ENCODE peak calls at places on chromosome 4, in six cellular contexts. One of them, this sample, is unnamed.

GRCh38 chr4:129138762-129139496 is 43.0 kb downstream of the C4orf33 start:
- DNase-seq in lower leg skin: no peak
- DNase-seq in CD8-positive, alpha-beta T cell: no peak
- DNase-seq in neural crest cell: no peak
- DNase-seq in GM12865: no peak
- DNase-seq in fibroblast of mammary gland: no peak
- DNase-seq in this sample: no peak

GRCh38 chr4:105215609-105216313 is 69.1 kb downstream of the TET2 start:
- DNase-seq in fibroblast of mammary gland: peak
- DNase-seq in neural crest cell: no peak
- DNase-seq in lower leg skin: no peak
- DNase-seq in GM12865: peak
- DNase-seq in CD8-positive, alpha-beta T cell: no peak
- DNase-seq in this sample: no peak

GRCh38 chr4:40055379-40055872 is 1.2 kb upstream of the N4BP2 start:
- DNase-seq in CD8-positive, alpha-beta T cell: peak
- DNase-seq in neural crest cell: no peak
- DNase-seq in lower leg skin: no peak
- DNase-seq in GM12865: no peak
- DNase-seq in fibroblast of mammary gland: no peak
- DNase-seq in this sample: no peak

GRCh38 chr4:111755571-111755970 is 389.7 kb upstream of the FAM241A start:
- DNase-seq in fibroblast of mammary gland: no peak
- DNase-seq in GM12865: no peak
- DNase-seq in neural crest cell: no peak
- DNase-seq in CD8-positive, alpha-beta T cell: no peak
- DNase-seq in lower leg skin: no peak
- DNase-seq in this sample: no peak

GRCh38 chr4:89528525-89529133 is 221.0 kb upstream of the GPRIN3 start:
- DNase-seq in neural crest cell: no peak
- DNase-seq in lower leg skin: no peak
- DNase-seq in fibroblast of mammary gland: no peak
- DNase-seq in CD8-positive, alpha-beta T cell: no peak
- DNase-seq in GM12865: no peak
- DNase-seq in this sample: no peak

GRCh38 chr4:38503689-38504395 is 160.2 kb upstream of the KLF3 start:
- DNase-seq in CD8-positive, alpha-beta T cell: no peak
- DNase-seq in GM12865: peak
- DNase-seq in neural crest cell: no peak
- DNase-seq in lower leg skin: no peak
- DNase-seq in fibroblast of mammary gland: no peak
- DNase-seq in this sample: no peak

GRCh38 chr4:89056953-89057398 is at the start of gene FAM13A:
- DNase-seq in lower leg skin: peak
- DNase-seq in fibroblast of mammary gland: peak
- DNase-seq in GM12865: peak
- DNase-seq in CD8-positive, alpha-beta T cell: no peak
- DNase-seq in neural crest cell: peak
- DNase-seq in this sample: peak

GRCh38 chr4:82809614-82810013 is 11.0 kb upstream of the SCD5 start:
- DNase-seq in fibroblast of mammary gland: no peak
- DNase-seq in neural crest cell: no peak
- DNase-seq in GM12865: no peak
- DNase-seq in lower leg skin: no peak
- DNase-seq in CD8-positive, alpha-beta T cell: no peak
- DNase-seq in this sample: no peak

GRCh38 chr4:184284742-184285141 is 67.1 kb upstream of the ENPP6 start:
- DNase-seq in fibroblast of mammary gland: no peak
- DNase-seq in neural crest cell: no peak
- DNase-seq in lower leg skin: no peak
- DNase-seq in CD8-positive, alpha-beta T cell: no peak
- DNase-seq in GM12865: peak
- DNase-seq in this sample: no peak

GRCh38 chr4:86927843-86928395 is 6.9 kb upstream of the AFF1 start:
- DNase-seq in CD8-positive, alpha-beta T cell: no peak
- DNase-seq in fibroblast of mammary gland: peak
- DNase-seq in neural crest cell: no peak
- DNase-seq in GM12865: no peak
- DNase-seq in lower leg skin: peak
- DNase-seq in this sample: peak

GRCh38 chr4:163107754-163108153 is 58.9 kb downstream of the NAF1 start:
- DNase-seq in CD8-positive, alpha-beta T cell: no peak
- DNase-seq in neural crest cell: no peak
- DNase-seq in fibroblast of mammary gland: peak
- DNase-seq in GM12865: peak
- DNase-seq in lower leg skin: no peak
- DNase-seq in this sample: no peak

GRCh38 chr4:2832981-2833670 is 10.5 kb upstream of the ADD1 start:
- DNase-seq in neural crest cell: no peak
- DNase-seq in GM12865: no peak
- DNase-seq in fibroblast of mammary gland: no peak
- DNase-seq in CD8-positive, alpha-beta T cell: no peak
- DNase-seq in lower leg skin: no peak
- DNase-seq in this sample: no peak

GRCh38 chr4:96736352-96736889 is 896.5 kb downstream of the PDHA2 start:
- DNase-seq in neural crest cell: no peak
- DNase-seq in GM12865: no peak
- DNase-seq in lower leg skin: no peak
- DNase-seq in fibroblast of mammary gland: no peak
- DNase-seq in CD8-positive, alpha-beta T cell: no peak
- DNase-seq in this sample: no peak

GRCh38 chr4:84565951-84566350 is 17.0 kb upstream of the CDS1 start:
- DNase-seq in CD8-positive, alpha-beta T cell: no peak
- DNase-seq in GM12865: no peak
- DNase-seq in lower leg skin: no peak
- DNase-seq in fibroblast of mammary gland: no peak
- DNase-seq in neural crest cell: no peak
- DNase-seq in this sample: no peak

GRCh38 chr4:14897217-14897616 is 105.1 kb upstream of the CPEB2 start:
- DNase-seq in lower leg skin: no peak
- DNase-seq in GM12865: no peak
- DNase-seq in CD8-positive, alpha-beta T cell: no peak
- DNase-seq in fibroblast of mammary gland: no peak
- DNase-seq in neural crest cell: no peak
- DNase-seq in this sample: no peak

GRCh38 chr4:75512336-75513211 is 1.6 kb downstream of the RCHY1 start:
- DNase-seq in neural crest cell: no peak
- DNase-seq in GM12865: peak
- DNase-seq in fibroblast of mammary gland: peak
- DNase-seq in CD8-positive, alpha-beta T cell: no peak
- DNase-seq in lower leg skin: no peak
- DNase-seq in this sample: no peak

GRCh38 chr4:168618577-168619265 is 121.9 kb downstream of the PALLD start:
- DNase-seq in GM12865: no peak
- DNase-seq in lower leg skin: no peak
- DNase-seq in neural crest cell: no peak
- DNase-seq in CD8-positive, alpha-beta T cell: no peak
- DNase-seq in fibroblast of mammary gland: peak
- DNase-seq in this sample: no peak

GRCh38 chr4:137530176-137530575 is 2.1 kb downstream of the PCDH18 start:
- DNase-seq in lower leg skin: no peak
- DNase-seq in GM12865: no peak
- DNase-seq in CD8-positive, alpha-beta T cell: no peak
- DNase-seq in fibroblast of mammary gland: peak
- DNase-seq in neural crest cell: no peak
- DNase-seq in this sample: no peak

GRCh38 chr4:3355266-3355748 is 62.5 kb downstream of the RGS12 start:
- DNase-seq in CD8-positive, alpha-beta T cell: no peak
- DNase-seq in GM12865: peak
- DNase-seq in neural crest cell: no peak
- DNase-seq in fibroblast of mammary gland: no peak
- DNase-seq in lower leg skin: no peak
- DNase-seq in this sample: no peak

GRCh38 chr4:168856312-168856711 is 153.7 kb downstream of the CBR4 start:
- DNase-seq in neural crest cell: no peak
- DNase-seq in fibroblast of mammary gland: peak
- DNase-seq in GM12865: no peak
- DNase-seq in lower leg skin: no peak
- DNase-seq in CD8-positive, alpha-beta T cell: no peak
- DNase-seq in this sample: no peak

GRCh38 chr4:87975466-87975865 is at the start of gene SPP1:
- DNase-seq in lower leg skin: no peak
- DNase-seq in fibroblast of mammary gland: peak
- DNase-seq in neural crest cell: peak
- DNase-seq in GM12865: peak
- DNase-seq in CD8-positive, alpha-beta T cell: no peak
- DNase-seq in this sample: no peak

GRCh38 chr4:154497901-154498300 is 6.3 kb upstream of the DCHS2 start:
- DNase-seq in fibroblast of mammary gland: peak
- DNase-seq in neural crest cell: no peak
- DNase-seq in CD8-positive, alpha-beta T cell: no peak
- DNase-seq in GM12865: no peak
- DNase-seq in lower leg skin: no peak
- DNase-seq in this sample: no peak

GRCh38 chr4:4260185-4260751 is 12.2 kb upstream of the TMEM128 start:
- DNase-seq in neural crest cell: no peak
- DNase-seq in CD8-positive, alpha-beta T cell: no peak
- DNase-seq in lower leg skin: no peak
- DNase-seq in fibroblast of mammary gland: peak
- DNase-seq in GM12865: peak
- DNase-seq in this sample: no peak

GRCh38 chr4:38674206-38675144 is 10.5 kb downstream of the KLF3 start:
- DNase-seq in lower leg skin: no peak
- DNase-seq in fibroblast of mammary gland: no peak
- DNase-seq in CD8-positive, alpha-beta T cell: no peak
- DNase-seq in GM12865: no peak
- DNase-seq in neural crest cell: no peak
- DNase-seq in this sample: no peak

GRCh38 chr4:30867427-30867826 is 147.3 kb downstream of the PCDH7 start:
- DNase-seq in lower leg skin: no peak
- DNase-seq in neural crest cell: no peak
- DNase-seq in GM12865: no peak
- DNase-seq in CD8-positive, alpha-beta T cell: no peak
- DNase-seq in fibroblast of mammary gland: peak
- DNase-seq in this sample: no peak

GRCh38 chr4:47442980-47443379 is 20.5 kb downstream of the COMMD8 start:
- DNase-seq in neural crest cell: no peak
- DNase-seq in fibroblast of mammary gland: no peak
- DNase-seq in lower leg skin: no peak
- DNase-seq in GM12865: peak
- DNase-seq in CD8-positive, alpha-beta T cell: no peak
- DNase-seq in this sample: no peak

GRCh38 chr4:25172964-25173917 is 13.0 kb upstream of the SEPSECS start:
- DNase-seq in fibroblast of mammary gland: peak
- DNase-seq in GM12865: peak
- DNase-seq in CD8-positive, alpha-beta T cell: no peak
- DNase-seq in neural crest cell: no peak
- DNase-seq in lower leg skin: peak
- DNase-seq in this sample: peak

GRCh38 chr4:122798101-122798500 is 28.5 kb upstream of the FGF2 start:
- DNase-seq in fibroblast of mammary gland: peak
- DNase-seq in GM12865: peak
- DNase-seq in CD8-positive, alpha-beta T cell: no peak
- DNase-seq in lower leg skin: peak
- DNase-seq in neural crest cell: no peak
- DNase-seq in this sample: peak

DNA sequence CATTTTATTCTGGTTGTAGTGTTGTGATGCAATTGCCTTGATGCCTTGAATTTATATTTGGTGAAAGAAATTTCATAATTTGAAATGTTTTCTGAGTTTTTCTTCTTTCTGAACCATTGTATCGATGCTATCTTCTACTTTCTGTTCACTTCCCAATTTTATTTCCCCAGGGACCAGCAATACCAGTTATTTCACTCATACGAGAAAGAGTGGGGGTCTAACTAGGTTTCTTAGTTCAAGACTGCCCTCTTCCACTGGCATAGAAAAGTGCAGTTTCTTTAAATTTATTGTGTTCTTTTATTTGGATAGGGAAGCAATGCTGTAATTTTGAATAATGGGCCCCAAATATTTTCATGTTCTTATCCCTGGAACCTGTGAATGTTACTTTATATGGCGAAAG is 544.0 kb upstream of the ADGRL3 start:
- DNase-seq in GM12865: no peak
- DNase-seq in CD8-positive, alpha-beta T cell: no peak
- DNase-seq in neural crest cell: no peak
- DNase-seq in lower leg skin: no peak
- DNase-seq in fibroblast of mammary gland: no peak
- DNase-seq in this sample: no peak
- TF ChIP-seq CTCF in GM12865: no peak
- TF ChIP-seq CTCF in CD8-positive, alpha-beta T cell: no peak
- TF ChIP-seq CTCF in neural crest cell: peak
- TF ChIP-seq CTCF in lower leg skin: no peak
- TF ChIP-seq CTCF in fibroblast of mammary gland: no peak
- TF ChIP-seq CTCF in this sample: peak

DNA sequence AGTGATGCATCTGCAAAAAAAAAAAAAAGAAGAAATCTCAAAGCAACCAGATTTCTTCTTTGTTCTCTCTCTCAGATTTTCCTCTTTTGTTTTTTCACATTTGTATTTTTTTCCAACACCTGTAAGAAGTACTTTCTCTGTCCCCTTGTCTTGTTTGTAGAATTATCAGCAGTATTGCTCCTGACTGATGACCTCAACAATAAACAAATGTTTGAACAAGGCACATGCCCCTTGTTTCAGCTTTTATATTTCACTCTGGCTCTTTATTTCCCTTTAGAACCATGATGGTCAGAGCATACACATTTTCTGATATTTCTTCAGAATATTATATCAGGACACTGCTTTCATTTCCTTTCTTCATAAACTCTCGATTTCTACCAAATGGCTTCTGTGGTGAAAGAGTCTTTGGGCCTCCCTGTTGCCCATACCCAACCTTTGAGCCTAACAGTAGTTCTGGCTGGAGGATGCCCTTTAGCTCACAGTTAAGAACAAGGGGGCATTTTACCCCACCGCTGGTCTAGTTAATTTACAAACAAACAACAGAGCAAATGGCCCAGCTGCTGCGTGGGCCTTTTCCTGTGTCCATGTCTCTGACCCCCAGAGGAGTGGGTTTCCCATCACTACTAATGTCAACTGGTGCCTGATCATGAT is 142.5 kb upstream of the SMAD1 start:
- DNase-seq in neural crest cell: no peak
- DNase-seq in GM12865: no peak
- DNase-seq in CD8-positive, alpha-beta T cell: no peak
- DNase-seq in fibroblast of mammary gland: no peak
- DNase-seq in lower leg skin: no peak
- DNase-seq in this sample: no peak
- TF ChIP-seq CTCF in neural crest cell: no peak
- TF ChIP-seq CTCF in GM12865: no peak
- TF ChIP-seq CTCF in CD8-positive, alpha-beta T cell: no peak
- TF ChIP-seq CTCF in fibroblast of mammary gland: no peak
- TF ChIP-seq CTCF in lower leg skin: no peak
- TF ChIP-seq CTCF in this sample: no peak

GRCh38 chr4:141375855-141376254 is 155.2 kb downstream of the ZNF330 start:
- DNase-seq in fibroblast of mammary gland: peak
- DNase-seq in neural crest cell: no peak
- DNase-seq in lower leg skin: no peak
- DNase-seq in CD8-positive, alpha-beta T cell: no peak
- DNase-seq in GM12865: peak
- DNase-seq in this sample: peak
- TF ChIP-seq CTCF in fibroblast of mammary gland: peak
- TF ChIP-seq CTCF in neural crest cell: no peak
- TF ChIP-seq CTCF in lower leg skin: no peak
- TF ChIP-seq CTCF in CD8-positive, alpha-beta T cell: no peak
- TF ChIP-seq CTCF in GM12865: no peak
- TF ChIP-seq CTCF in this sample: peak

DNA sequence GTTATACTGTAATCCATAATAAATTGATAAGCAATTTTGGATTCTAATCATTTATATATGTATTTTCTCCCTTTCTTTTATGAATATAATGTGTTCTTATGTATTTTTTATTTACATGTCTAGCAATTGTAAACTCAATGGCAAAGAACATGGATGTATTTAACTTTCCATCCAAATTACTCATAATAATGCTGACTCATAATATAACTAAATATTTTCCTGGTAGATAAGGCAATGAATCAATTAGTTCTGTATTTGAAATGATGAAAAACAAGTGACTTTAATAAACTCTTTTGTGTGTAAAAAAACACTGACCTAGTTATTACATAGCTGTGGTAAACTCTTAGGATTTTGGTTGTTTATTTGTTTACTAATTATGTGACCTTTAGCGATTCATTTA is 211.2 kb downstream of the DTHD1 start:
- DNase-seq in fibroblast of mammary gland: no peak
- DNase-seq in neural crest cell: no peak
- DNase-seq in lower leg skin: no peak
- DNase-seq in GM12865: no peak
- DNase-seq in CD8-positive, alpha-beta T cell: no peak
- DNase-seq in this sample: no peak
- TF ChIP-seq CTCF in fibroblast of mammary gland: no peak
- TF ChIP-seq CTCF in neural crest cell: no peak
- TF ChIP-seq CTCF in lower leg skin: no peak
- TF ChIP-seq CTCF in GM12865: no peak
- TF ChIP-seq CTCF in CD8-positive, alpha-beta T cell: no peak
- TF ChIP-seq CTCF in this sample: no peak